ENCODE peak calls at places on chromosomes 6 and 20, in six cellular contexts. I, B, A, E, P and K are unnamed samples.

GRCh38 chr20:3716195-3716834 is 3.9 kb upstream of the SIGLEC1 start:
- DNase-seq in I (peak; percentile 37), B (peak; percentile 25), A (peak; percentile 80), E (peak; percentile 79), P (peak; percentile 62), K (peak; percentile 51)

GRCh38 chr6:62285612-62286469 is at the start of gene KHDRBS2:
- DNase-seq in I (no peak), B (peak; percentile 89), A (peak; percentile 96), E (peak; percentile 98), P (peak; percentile 61), K (peak; percentile 85)

GRCh38 chr6:142805042-142805441 is 139.9 kb downstream of the HIVEP2 start:
- DNase-seq in I (no peak), B (no peak), A (no peak), E (no peak), P (no peak), K (no peak)

GRCh38 chr20:64279826-64280459 is 24.4 kb downstream of the PCMTD2 start:
- DNase-seq in I (no peak), B (no peak), A (no peak), E (no peak), P (no peak), K (no peak)

GRCh38 chr20:1144401-1145172 is 26.2 kb downstream of the PSMF1 start:
- DNase-seq in I (no peak), B (no peak), A (no peak), E (no peak), P (no peak), K (no peak)

GRCh38 chr6:170529839-170530520 is 23.1 kb downstream of the PSMB1 start:
- DNase-seq in I (peak; percentile 69), B (no peak), A (peak; percentile 79), E (peak; percentile 75), P (peak; percentile 76), K (peak; percentile 82)

GRCh38 chr20:50815162-50815989 is 20.5 kb downstream of the BCAS4 start:
- DNase-seq in I (peak; percentile 92), B (no peak), A (no peak), E (no peak), P (peak; percentile 77), K (no peak)

GRCh38 chr6:23412770-23413169 is 713.2 kb upstream of the NRSN1 start:
- DNase-seq in I (no peak), B (no peak), A (no peak), E (no peak), P (no peak), K (no peak)

GRCh38 chr20:62143976-62144825 is 632 bp downstream of the SS18L1 start:
- DNase-seq in I (peak; percentile 60), B (no peak), A (peak; percentile 53), E (peak; percentile 46), P (peak; percentile 78), K (no peak)

GRCh38 chr6:160520043-160520904 is 143.8 kb downstream of the LPA start:
- DNase-seq in I (peak; percentile 34), B (peak; percentile 25), A (peak; percentile 79), E (peak; percentile 80), P (peak; percentile 75), K (peak; percentile 75)

GRCh38 chr6:90216081-90216977 is 80.3 kb downstream of the BACH2 start:
- DNase-seq in I (peak; percentile 35), B (no peak), A (peak; percentile 81), E (peak; percentile 49), P (peak; percentile 82), K (peak; percentile 37)

GRCh38 chr20:51562334-51563140 is 20.0 kb upstream of the NFATC2 start:
- DNase-seq in I (peak; percentile 95), B (no peak), A (peak; percentile 91), E (peak; percentile 67), P (peak; percentile 98), K (peak; percentile 76)

GRCh38 chr20:37327748-37328147 is 18.2 kb upstream of the SRC start:
- DNase-seq in I (peak; percentile 80), B (no peak), A (no peak), E (no peak), P (peak; percentile 93), K (no peak)

GRCh38 chr20:37329481-37330165 is 16.3 kb upstream of the SRC start:
- DNase-seq in I (no peak), B (no peak), A (peak; percentile 74), E (peak; percentile 58), P (no peak), K (no peak)

GRCh38 chr20:37331060-37331857 is 14.7 kb upstream of the SRC start:
- DNase-seq in I (no peak), B (no peak), A (no peak), E (no peak), P (no peak), K (no peak)

GRCh38 chr20:37328149-37328945 is 17.6 kb upstream of the SRC start:
- DNase-seq in I (no peak), B (no peak), A (no peak), E (no peak), P (no peak), K (no peak)

GRCh38 chr20:37330316-37330715 is 15.6 kb upstream of the SRC start:
- DNase-seq in I (no peak), B (no peak), A (no peak), E (no peak), P (no peak), K (no peak)
- H3K79me1 ChIP-seq in I (no peaks in the 10 kb centered on the region), B (no peaks in the 10 kb centered on the region), A (no peaks in the 10 kb centered on the region), E (no peaks in the 10 kb centered on the region), P (no peaks in the 10 kb centered on the region), K (no peaks in the 10 kb centered on the region)

DNA sequence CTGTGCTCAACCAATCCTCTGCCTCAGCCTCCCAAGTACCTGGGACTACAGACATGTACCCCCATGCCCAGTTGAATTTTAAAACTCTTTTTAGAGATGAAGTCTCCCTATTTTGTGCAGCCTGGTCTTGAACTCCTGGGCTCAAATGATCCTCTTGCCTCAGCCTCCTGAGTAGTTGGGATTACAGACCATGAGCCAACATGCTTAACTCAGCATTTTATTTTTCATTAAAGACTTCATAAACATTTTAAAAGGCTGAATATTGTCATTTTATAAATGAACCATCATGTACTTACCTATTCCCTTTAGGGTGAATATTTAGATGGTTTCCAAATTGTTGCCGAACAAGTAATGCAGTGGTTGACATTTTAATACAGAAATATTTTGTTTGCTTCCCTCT is 16.5 kb upstream of the IFNGR1 start:
- DNase-seq in I (no peak), B (no peak), A (no peak), E (no peak), P (no peak), K (no peak)
- H3K23ac ChIP-seq in I (no peak overlapping the region), B (no peak overlapping the region), A (no peak overlapping the region), E (no peak overlapping the region), P (no peak overlapping the region), K (no peak overlapping the region)

GRCh38 chr20:43963872-43964791 is 49.5 kb downstream of the TOX2 start:
- DNase-seq in I (peak; percentile 49), B (no peak), A (no peak), E (no peak), P (peak; percentile 88), K (no peak)
- H2BK15ac ChIP-seq in I (no peak overlapping the region), B (no peak overlapping the region), A (no peak overlapping the region), E (no peak overlapping the region), P (peak overlapping the region; percentile 54), K (no peak overlapping the region)

GRCh38 chr6:41509596-41509995 is 36.6 kb upstream of the FOXP4 start:
- DNase-seq in I (no peak), B (no peak), A (no peak), E (no peak), P (no peak), K (no peak)
- H3K79me1 ChIP-seq in I (no peaks in the 10 kb centered on the region), B (no peaks in the 10 kb centered on the region), A (no peaks in the 10 kb centered on the region), E (no peaks in the 10 kb centered on the region), P (no peaks in the 10 kb centered on the region), K (no peaks in the 10 kb centered on the region)

GRCh38 chr6:166336847-166337246 is 5.5 kb downstream of the SFT2D1 start:
- DNase-seq in I (no peak), B (no peak), A (no peak), E (no peak), P (no peak), K (no peak)

GRCh38 chr6:166341915-166342292 is 441 bp downstream of the SFT2D1 start:
- DNase-seq in I (no peak), B (no peak), A (peak; percentile 44), E (no peak), P (no peak), K (no peak)

GRCh38 chr6:166341464-166341863 is 881 bp downstream of the SFT2D1 start:
- DNase-seq in I (no peak), B (no peak), A (no peak), E (no peak), P (no peak), K (no peak)

GRCh38 chr6:166335378-166336366 is 6.7 kb downstream of the SFT2D1 start:
- DNase-seq in I (no peak), B (no peak), A (no peak), E (no peak), P (no peak), K (no peak)

GRCh38 chr6:166338854-166339253 is 3.5 kb downstream of the SFT2D1 start:
- DNase-seq in I (no peak), B (no peak), A (no peak), E (no peak), P (no peak), K (no peak)
- H3K23ac ChIP-seq in I (no peak overlapping the region), B (no peak overlapping the region), A (no peak overlapping the region), E (no peak overlapping the region), P (no peak overlapping the region), K (no peak overlapping the region)

DNA sequence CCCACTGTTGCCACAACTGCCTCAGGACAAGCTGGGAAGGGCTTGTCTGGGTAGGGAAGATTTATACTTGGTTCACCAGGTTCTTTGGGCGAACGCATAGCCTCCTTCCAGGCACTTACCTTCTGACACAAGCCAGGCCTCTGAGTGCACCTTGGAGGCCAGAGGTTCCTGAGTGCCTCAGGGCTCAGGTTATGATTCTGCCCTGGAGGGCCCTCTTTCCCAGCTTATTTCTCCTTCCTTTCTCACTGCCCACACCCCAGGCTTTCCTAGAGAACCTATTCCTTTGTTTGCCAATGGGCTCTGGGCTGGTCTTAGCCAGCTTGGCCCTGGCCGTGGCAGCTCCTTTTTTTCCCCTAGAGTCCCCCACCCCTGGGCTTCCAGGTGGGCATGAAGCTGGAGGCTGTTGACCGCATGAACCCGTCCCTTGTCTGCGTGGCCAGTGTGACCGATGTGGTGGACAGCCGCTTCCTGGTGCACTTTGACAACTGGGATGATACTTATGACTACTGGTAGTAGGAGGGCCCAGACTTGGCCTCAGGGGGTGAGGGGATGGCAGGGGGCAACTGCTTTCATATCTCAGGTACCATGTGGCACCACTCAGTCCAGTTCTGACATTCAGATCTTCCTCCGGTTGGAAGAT is 25.0 kb downstream of the L3MBTL1 start:
- DNase-seq in I (no peak), B (no peak), A (no peak), E (no peak), P (no peak), K (no peak)
- H2BK15ac ChIP-seq in I (no peak overlapping the region), B (no peak overlapping the region), A (no peak overlapping the region), E (no peak overlapping the region), P (no peak overlapping the region), K (no peak overlapping the region)